ENCODE peak calls at places on chromosome 20, in ten cellular contexts. One of them, this sample, is unnamed.

GRCh38 chr20:13681248-13682125 is 42.8 kb upstream of the TASP1 start:
- DNase-seq in foreskin fibroblast: no peak
- DNase-seq in RWPE1: no peak
- DNase-seq in iPS-NIHi11: no peak
- DNase-seq in putamen: no peak
- DNase-seq in GM04504: no peak
- DNase-seq in NCI-H774: no peak
- DNase-seq in HAP-1: no peak
- DNase-seq in colonic mucosa: peak; percentile 29
- DNase-seq in NCI-H1694: no peak
- DNase-seq in this sample: peak; percentile 67

GRCh38 chr20:57281900-57282299 is 15.5 kb upstream of the BMP7 start:
- DNase-seq in foreskin fibroblast: no peak
- DNase-seq in RWPE1: no peak
- DNase-seq in iPS-NIHi11: no peak
- DNase-seq in putamen: no peak
- DNase-seq in GM04504: no peak
- DNase-seq in NCI-H774: no peak
- DNase-seq in HAP-1: no peak
- DNase-seq in colonic mucosa: no peak
- DNase-seq in NCI-H1694: no peak
- DNase-seq in this sample: no peak

GRCh38 chr20:53162251-53162835 is 190.2 kb downstream of the TSHZ2 start:
- DNase-seq in foreskin fibroblast: no peak
- DNase-seq in RWPE1: peak; percentile 78
- DNase-seq in iPS-NIHi11: peak; percentile 80
- DNase-seq in putamen: no peak
- DNase-seq in GM04504: peak; percentile 14
- DNase-seq in NCI-H774: peak; percentile 69
- DNase-seq in HAP-1: no peak
- DNase-seq in colonic mucosa: no peak
- DNase-seq in NCI-H1694: no peak
- DNase-seq in this sample: peak; percentile 36

GRCh38 chr20:9377007-9377406 is 137.4 kb upstream of the LAMP5 start:
- DNase-seq in foreskin fibroblast: no peak
- DNase-seq in RWPE1: no peak
- DNase-seq in iPS-NIHi11: no peak
- DNase-seq in putamen: no peak
- DNase-seq in GM04504: no peak
- DNase-seq in NCI-H774: no peak
- DNase-seq in HAP-1: no peak
- DNase-seq in colonic mucosa: no peak
- DNase-seq in NCI-H1694: no peak
- DNase-seq in this sample: no peak

GRCh38 chr20:10708342-10709185 is 34.8 kb upstream of the JAG1 start:
- DNase-seq in foreskin fibroblast: peak; percentile 78
- DNase-seq in RWPE1: peak; percentile 29
- DNase-seq in iPS-NIHi11: no peak
- DNase-seq in putamen: no peak
- DNase-seq in GM04504: no peak
- DNase-seq in NCI-H774: no peak
- DNase-seq in HAP-1: peak; percentile 51
- DNase-seq in colonic mucosa: no peak
- DNase-seq in NCI-H1694: no peak
- DNase-seq in this sample: peak; percentile 39

GRCh38 chr20:49887251-49887827 is 28.0 kb downstream of the SPATA2 start:
- DNase-seq in foreskin fibroblast: peak; percentile 73
- DNase-seq in RWPE1: no peak
- DNase-seq in iPS-NIHi11: no peak
- DNase-seq in putamen: no peak
- DNase-seq in GM04504: no peak
- DNase-seq in NCI-H774: no peak
- DNase-seq in HAP-1: no peak
- DNase-seq in colonic mucosa: no peak
- DNase-seq in NCI-H1694: no peak
- DNase-seq in this sample: no peak

GRCh38 chr20:63307538-63308217 is 14.7 kb downstream of the COL20A1 start:
- DNase-seq in foreskin fibroblast: no peak
- DNase-seq in RWPE1: no peak
- DNase-seq in iPS-NIHi11: no peak
- DNase-seq in putamen: no peak
- DNase-seq in GM04504: no peak
- DNase-seq in NCI-H774: no peak
- DNase-seq in HAP-1: no peak
- DNase-seq in colonic mucosa: no peak
- DNase-seq in NCI-H1694: no peak
- DNase-seq in this sample: no peak

GRCh38 chr20:45845452-45845851 is 11.7 kb downstream of the ACOT8 start:
- DNase-seq in foreskin fibroblast: no peak
- DNase-seq in RWPE1: no peak
- DNase-seq in iPS-NIHi11: no peak
- DNase-seq in putamen: no peak
- DNase-seq in GM04504: no peak
- DNase-seq in NCI-H774: no peak
- DNase-seq in HAP-1: no peak
- DNase-seq in colonic mucosa: no peak
- DNase-seq in NCI-H1694: no peak
- DNase-seq in this sample: no peak

GRCh38 chr20:53934421-53935352 is 135.7 kb downstream of the BCAS1 start:
- DNase-seq in foreskin fibroblast: peak; percentile 76
- DNase-seq in RWPE1: peak; percentile 74
- DNase-seq in iPS-NIHi11: peak; percentile 46
- DNase-seq in putamen: no peak
- DNase-seq in GM04504: peak; percentile 79
- DNase-seq in NCI-H774: no peak
- DNase-seq in HAP-1: no peak
- DNase-seq in colonic mucosa: no peak
- DNase-seq in NCI-H1694: no peak
- DNase-seq in this sample: no peak

GRCh38 chr20:50376888-50377459 is 133.2 kb upstream of the PTPN1 start:
- DNase-seq in foreskin fibroblast: no peak
- DNase-seq in RWPE1: peak; percentile 73
- DNase-seq in iPS-NIHi11: no peak
- DNase-seq in putamen: no peak
- DNase-seq in GM04504: no peak
- DNase-seq in NCI-H774: no peak
- DNase-seq in HAP-1: no peak
- DNase-seq in colonic mucosa: no peak
- DNase-seq in NCI-H1694: no peak
- DNase-seq in this sample: no peak

GRCh38 chr20:23820493-23820892 is 6.0 kb downstream of the CST2 start:
- DNase-seq in foreskin fibroblast: peak; percentile 67
- DNase-seq in RWPE1: no peak
- DNase-seq in iPS-NIHi11: no peak
- DNase-seq in putamen: no peak
- DNase-seq in GM04504: no peak
- DNase-seq in NCI-H774: no peak
- DNase-seq in HAP-1: no peak
- DNase-seq in colonic mucosa: no peak
- DNase-seq in NCI-H1694: no peak
- DNase-seq in this sample: peak; percentile 18

GRCh38 chr20:63752411-63753101 is 13.0 kb downstream of the SLC2A4RG start:
- DNase-seq in foreskin fibroblast: no peak
- DNase-seq in RWPE1: no peak
- DNase-seq in iPS-NIHi11: peak; percentile 80
- DNase-seq in putamen: no peak
- DNase-seq in GM04504: no peak
- DNase-seq in NCI-H774: no peak
- DNase-seq in HAP-1: no peak
- DNase-seq in colonic mucosa: no peak
- DNase-seq in NCI-H1694: no peak
- DNase-seq in this sample: no peak

GRCh38 chr20:49452011-49452482 is 30.4 kb downstream of the KCNB1 start:
- DNase-seq in foreskin fibroblast: no peak
- DNase-seq in RWPE1: peak; percentile 42
- DNase-seq in iPS-NIHi11: no peak
- DNase-seq in putamen: peak; percentile 63
- DNase-seq in GM04504: no peak
- DNase-seq in NCI-H774: no peak
- DNase-seq in HAP-1: no peak
- DNase-seq in colonic mucosa: no peak
- DNase-seq in NCI-H1694: no peak
- DNase-seq in this sample: no peak

GRCh38 chr20:57610261-57610952 is 9.8 kb downstream of the ZBP1 start:
- DNase-seq in foreskin fibroblast: no peak
- DNase-seq in RWPE1: no peak
- DNase-seq in iPS-NIHi11: no peak
- DNase-seq in putamen: no peak
- DNase-seq in GM04504: no peak
- DNase-seq in NCI-H774: no peak
- DNase-seq in HAP-1: no peak
- DNase-seq in colonic mucosa: no peak
- DNase-seq in NCI-H1694: no peak
- DNase-seq in this sample: no peak

GRCh38 chr20:33521461-33521860 is 31.6 kb downstream of the CBFA2T2 start:
- DNase-seq in foreskin fibroblast: no peak
- DNase-seq in RWPE1: no peak
- DNase-seq in iPS-NIHi11: no peak
- DNase-seq in putamen: no peak
- DNase-seq in GM04504: no peak
- DNase-seq in NCI-H774: peak; percentile 93
- DNase-seq in HAP-1: no peak
- DNase-seq in colonic mucosa: no peak
- DNase-seq in NCI-H1694: peak; percentile 75
- DNase-seq in this sample: no peak

This sample was measured in A549.